ENCODE peak calls at places on chromosomes 1 and 21, in five cellular contexts. J, Y, H, L and S are unnamed samples.

GRCh38 chr21:37536616-37537278 is 170.2 kb downstream of the DYRK1A start:
- DNase-seq in J (no peak), Y (no peak), H (no peak), L (no peak), S (no peak)

GRCh38 chr1:234208791-234209190 is 164.5 kb upstream of the COA6 start:
- DNase-seq in J (no peak), Y (no peak), H (no peak), L (no peak), S (no peak)

GRCh38 chr1:198623920-198624647 is 14.8 kb upstream of the PTPRC start:
- DNase-seq in J (no peak), Y (peak), H (no peak), L (no peak), S (no peak)

GRCh38 chr1:35180776-35181374 is 12.1 kb downstream of the SFPQ start:
- DNase-seq in J (no peak), Y (no peak), H (no peak), L (no peak), S (no peak)

GRCh38 chr1:178739285-178740045 is 14.4 kb downstream of the RALGPS2 start:
- DNase-seq in J (no peak), Y (peak), H (no peak), L (no peak), S (peak)

GRCh38 chr21:46402421-46402820 is 56.3 kb upstream of the DIP2A start:
- DNase-seq in J (peak), Y (no peak), H (no peak), L (peak), S (no peak)

GRCh38 chr1:77802026-77802425 is 22.6 kb downstream of the MIGA1 start:
- DNase-seq in J (no peak), Y (no peak), H (no peak), L (no peak), S (no peak)

GRCh38 chr1:232211149-232211548 is 418.8 kb downstream of the SIPA1L2 start:
- DNase-seq in J (no peak), Y (no peak), H (no peak), L (no peak), S (no peak)

GRCh38 chr1:244163861-244164562 is 112.9 kb downstream of the ZBTB18 start:
- DNase-seq in J (no peak), Y (peak), H (no peak), L (no peak), S (peak)

GRCh38 chr1:156571261-156571958 is 955 bp downstream of the IQGAP3 start:
- DNase-seq in J (no peak), Y (peak), H (no peak), L (no peak), S (peak)

GRCh38 chr1:168324745-168325425 is 44.2 kb downstream of the TBX19 start:
- DNase-seq in J (no peak), Y (no peak), H (no peak), L (no peak), S (no peak)

GRCh38 chr1:9280015-9280860 is 12.5 kb upstream of the SPSB1 start:
- DNase-seq in J (peak), Y (peak), H (no peak), L (peak), S (peak)

GRCh38 chr1:211839106-211839505 is 8.5 kb upstream of the LPGAT1 start:
- DNase-seq in J (no peak), Y (no peak), H (no peak), L (no peak), S (no peak)

GRCh38 chr1:35316264-35316663 is 47.8 kb downstream of the ZMYM4 start:
- DNase-seq in J (no peak), Y (no peak), H (no peak), L (no peak), S (no peak)

GRCh38 chr1:201020647-201021332 is 2.7 kb downstream of the KIF21B start:
- DNase-seq in J (peak), Y (no peak), H (no peak), L (no peak), S (no peak)
- TF ChIP-seq CTCF in J (no peak), Y (no peak), H (no peak), L (peak), S (peak)

GRCh38 chr1:175208773-175209492 is 16.4 kb upstream of the KIAA0040 start:
- DNase-seq in J (no peak), Y (no peak), H (no peak), L (no peak), S (no peak)
- H3K4me3 ChIP-seq in J (no peak), Y (no peak), H (no peak), L (no peak), S (no peak)

GRCh38 chr1:110292031-110292300 is 47.2 kb upstream of the RBM15 start:
- DNase-seq in J (no peak), Y (no peak), H (no peak), L (no peak), S (no peak)
- TF ChIP-seq CTCF in J (no peak), Y (no peak), H (no peak), L (no peak), S (no peak)

GRCh38 chr1:149933208-149933607 is 3.5 kb downstream of the MTMR11 start:
- DNase-seq in J (no peak), Y (no peak), H (no peak), L (no peak), S (no peak)
- H3K4me3 ChIP-seq in J (no peak), Y (no peak), H (no peak), L (no peak), S (no peak)

GRCh38 chr1:221740941-221741363 is 937 bp downstream of the DUSP10 start:
- DNase-seq in J (no peak), Y (no peak), H (no peak), L (no peak), S (no peak)

GRCh38 chr1:221742555-221743415 is 896 bp upstream of the DUSP10 start:
- DNase-seq in J (peak), Y (peak), H (peak), L (peak), S (peak)

GRCh38 chr1:221740260-221740830 is 1.5 kb downstream of the DUSP10 start:
- DNase-seq in J (no peak), Y (no peak), H (no peak), L (no peak), S (no peak)

GRCh38 chr1:221741971-221742554 is at the start of gene DUSP10:
- DNase-seq in J (peak), Y (peak), H (peak), L (peak), S (peak)

GRCh38 chr1:221741364-221741970 is 422 bp downstream of the DUSP10 start:
- DNase-seq in J (peak), Y (no peak), H (peak), L (no peak), S (peak)
- TF ChIP-seq CTCF in J (no peak), Y (no peak), H (no peak), L (no peak), S (no peak)

GRCh38 chr1:99003911-99004269 is 771 bp downstream of the PLPPR5 start:
- DNase-seq in J (peak), Y (no peak), H (no peak), L (no peak), S (no peak)

GRCh38 chr1:99004270-99005141 is at the start of gene PLPPR5:
- DNase-seq in J (peak), Y (peak), H (no peak), L (peak), S (no peak)

GRCh38 chr1:99007366-99007765 is 2.7 kb upstream of the PLPPR5 start:
- DNase-seq in J (no peak), Y (no peak), H (no peak), L (no peak), S (no peak)

GRCh38 chr1:99005142-99005491 is 456 bp upstream of the PLPPR5 start:
- DNase-seq in J (no peak), Y (no peak), H (no peak), L (no peak), S (no peak)

DNA sequence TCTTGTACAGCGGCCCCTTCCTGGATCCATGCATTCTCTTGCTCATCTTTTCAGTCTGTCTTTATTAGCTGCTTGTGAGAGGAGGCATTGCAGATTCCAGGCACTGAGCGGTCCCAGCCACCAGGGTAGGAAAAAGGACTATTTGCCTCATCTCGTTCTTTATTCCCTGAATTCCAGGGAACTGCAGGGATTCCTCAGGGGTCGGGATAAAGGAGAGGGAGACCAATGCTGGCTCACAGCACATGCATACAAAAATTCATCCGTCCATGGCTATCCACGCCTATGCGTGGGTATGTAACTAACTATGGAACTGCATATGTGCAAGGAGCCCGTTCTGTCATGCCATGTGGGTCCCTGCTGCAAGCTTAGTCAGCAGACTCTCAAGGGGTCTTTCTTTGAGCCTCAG is 879 bp upstream of the PLPPR5 start:
- DNase-seq in J (no peak), Y (no peak), H (no peak), L (no peak), S (no peak)
- H3K4me3 ChIP-seq in J (no peak), Y (no peak), H (no peak), L (no peak), S (no peak)

GRCh38 chr1:203673550-203674411 is 47.1 kb downstream of the ATP2B4 start:
- DNase-seq in J (peak), Y (peak), H (no peak), L (peak), S (peak)
- TF ChIP-seq CTCF in J (no peak), Y (no peak), H (no peak), L (peak), S (peak)

DNA sequence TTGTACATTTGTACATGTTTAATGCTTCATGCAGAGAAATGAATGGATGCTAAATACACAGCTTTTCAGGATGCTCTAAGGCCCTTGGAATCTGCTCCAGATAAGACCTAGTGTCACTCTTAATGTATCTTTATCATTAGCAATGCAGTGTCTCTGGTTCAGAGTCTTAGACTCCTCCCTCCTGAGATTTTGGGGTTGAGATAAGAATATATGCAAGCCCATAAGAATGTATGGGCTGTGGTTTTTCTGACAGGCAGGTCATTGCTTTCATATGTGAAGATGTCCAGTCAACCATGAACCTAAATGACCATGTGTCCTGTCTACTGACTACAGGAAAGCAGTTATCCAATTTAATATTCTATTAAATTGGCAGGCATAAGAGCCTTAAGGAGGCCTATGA is 415.5 kb downstream of the RPS6KC1 start:
- DNase-seq in J (no peak), Y (no peak), H (no peak), L (no peak), S (no peak)
- H3K4me3 ChIP-seq in J (no peak), Y (no peak), H (no peak), L (no peak), S (no peak)

GRCh38 chr1:17570228-17570627 is 30.7 kb downstream of the ARHGEF10L start:
- DNase-seq in J (no peak), Y (no peak), H (no peak), L (no peak), S (no peak)

GRCh38 chr1:17573518-17574041 is 34.1 kb downstream of the ARHGEF10L start:
- DNase-seq in J (no peak), Y (no peak), H (no peak), L (no peak), S (no peak)

GRCh38 chr1:17569200-17570139 is 30.0 kb downstream of the ARHGEF10L start:
- DNase-seq in J (no peak), Y (peak), H (peak), L (peak), S (peak)

GRCh38 chr1:17574502-17574901 is 35.0 kb downstream of the ARHGEF10L start:
- DNase-seq in J (no peak), Y (no peak), H (no peak), L (no peak), S (no peak)

DNA sequence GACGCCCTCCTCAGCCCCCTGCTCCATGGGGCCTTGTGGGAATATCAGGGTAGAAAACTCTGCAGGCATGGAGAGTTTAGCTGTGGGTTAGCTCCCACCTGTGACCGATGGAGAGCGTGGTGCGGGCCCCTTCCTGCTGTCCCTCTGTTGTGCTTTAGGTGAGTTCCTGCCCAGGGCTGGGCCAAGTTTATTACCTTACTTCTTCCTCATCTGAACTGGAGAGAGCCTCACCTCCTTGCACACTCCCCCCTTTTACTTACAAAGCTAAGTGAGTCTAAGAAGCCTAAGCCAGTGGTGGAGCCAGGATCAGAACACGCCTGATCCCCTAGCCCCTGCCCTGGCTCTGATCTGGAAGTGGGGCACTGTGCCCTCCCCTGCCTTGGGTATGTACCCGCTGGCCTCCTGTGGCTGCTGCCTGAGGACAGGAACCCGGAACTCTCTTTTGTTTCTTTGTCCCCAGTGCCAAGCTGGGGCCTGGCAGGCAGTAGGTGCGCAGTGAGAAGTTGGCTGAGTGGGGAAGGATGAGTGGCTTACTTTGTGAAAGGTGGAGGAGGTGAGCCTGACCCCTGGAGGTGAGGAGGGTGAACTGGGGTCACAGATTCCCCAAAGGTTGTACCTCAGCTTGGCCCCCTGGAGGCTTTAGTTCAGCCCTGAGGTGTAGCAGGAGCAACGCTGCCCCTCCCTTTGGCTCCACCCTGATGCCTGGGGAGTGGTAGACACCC is 32.9 kb downstream of the ARHGEF10L start:
- DNase-seq in J (no peak), Y (no peak), H (no peak), L (no peak), S (no peak)
- TF ChIP-seq CTCF in J (no peak), Y (no peak), H (no peak), L (no peak), S (peak)

DNA sequence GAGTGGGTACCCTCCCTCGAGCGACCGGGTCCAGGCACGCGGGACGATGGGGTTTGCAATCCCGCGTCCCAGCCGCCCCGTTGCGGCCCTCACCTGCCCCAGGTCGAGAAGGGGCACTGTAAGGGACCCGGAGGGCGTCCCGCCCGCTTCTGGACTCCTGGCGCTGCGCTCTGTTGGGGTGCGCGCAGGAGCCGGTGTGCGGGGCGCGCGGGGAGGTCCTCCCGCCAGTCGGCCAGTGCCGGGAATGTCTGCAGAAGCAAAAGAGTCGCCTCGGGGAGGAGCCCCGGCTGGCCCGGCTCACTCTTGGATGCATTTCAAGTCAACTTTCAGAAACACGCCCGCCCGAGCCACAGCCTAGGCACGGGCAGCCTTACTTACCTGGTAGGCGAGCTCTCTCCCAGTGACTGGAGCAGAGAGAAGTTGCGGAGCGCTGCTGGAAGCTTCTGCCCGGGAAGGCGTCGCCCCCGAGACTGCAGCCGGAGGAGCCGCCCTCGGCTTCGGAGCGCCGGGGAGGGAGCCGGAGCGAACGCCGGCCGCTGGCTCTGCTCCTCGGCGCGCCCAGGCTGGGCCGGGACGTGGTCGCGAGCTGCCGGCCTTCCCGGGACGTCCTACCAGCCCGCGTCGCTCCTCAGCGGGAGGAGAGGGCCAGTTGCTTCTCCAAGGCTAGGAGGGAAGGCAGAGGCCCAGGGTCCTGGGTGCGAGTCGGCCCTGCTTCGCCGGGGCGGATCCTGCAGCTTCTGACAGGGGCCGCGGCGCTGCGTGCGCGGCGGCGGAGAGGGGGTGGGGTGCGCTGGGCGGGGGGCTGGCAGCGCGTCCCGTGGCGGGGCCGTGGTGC is at the start of gene LMX1A:
- DNase-seq in J (no peak), Y (no peak), H (peak), L (no peak), S (no peak)
- H3K4me3 ChIP-seq in J (no peak), Y (peak), H (peak), L (peak), S (no peak)